ENCODE peak calls at places on chromosomes 1 and 21, in ten cellular contexts. C is endothelial cell of umbilical vein; W is transverse colon; J is GM23338; T is CD8-positive, alpha-beta T cell; F is left ventricle myocardium inferior; Y is PC-3; V is GM23248; M is psoas muscle; R is left lung. Z is an unnamed sample. For H3K36me3, the result is how much of the 10 kb centered on the place peaks cover.

GRCh38 chr1:14113841-14114567 is 414.0 kb downstream of the PRDM2 start:
- DNase-seq in C (no peak), W (peak), J (peak), T (no peak), F (peak), Y (peak), V (peak), M (no peak), R (peak), Z (peak)

GRCh38 chr21:32624726-32625125 is 12.5 kb upstream of the CFAP298 start:
- DNase-seq in C (no peak), W (no peak), J (no peak), T (no peak), F (no peak), Y (peak), V (peak), M (no peak), R (no peak), Z (no peak)

GRCh38 chr1:21149430-21149861 is 27.3 kb downstream of the EIF4G3 start:
- DNase-seq in C (peak), W (peak), J (no peak), T (no peak), F (no peak), Y (peak), V (peak), M (no peak), R (no peak), Z (no peak)

GRCh38 chr21:15932681-15933200 is 203.0 kb downstream of the USP25 start:
- DNase-seq in C (no peak), W (no peak), J (no peak), T (no peak), F (no peak), Y (no peak), V (no peak), M (no peak), R (no peak), Z (no peak)

GRCh38 chr1:173038875-173039554 is 11.7 kb downstream of the TNFSF18 start:
- DNase-seq in C (no peak), W (no peak), J (no peak), T (no peak), F (no peak), Y (no peak), V (no peak), M (no peak), R (no peak), Z (no peak)

GRCh38 chr1:90817399-90817798 is 100.3 kb upstream of the BARHL2 start:
- DNase-seq in C (no peak), W (no peak), J (no peak), T (no peak), F (no peak), Y (no peak), V (no peak), M (no peak), R (no peak), Z (no peak)

GRCh38 chr1:3064296-3064850 is 4.6 kb upstream of the PRDM16 start:
- DNase-seq in C (no peak), W (no peak), J (no peak), T (no peak), F (no peak), Y (no peak), V (no peak), M (no peak), R (no peak), Z (no peak)

GRCh38 chr1:11925938-11926292 is 312 bp downstream of the KIAA2013 start:
- DNase-seq in C (no peak), W (no peak), J (no peak), T (no peak), F (no peak), Y (no peak), V (peak), M (no peak), R (no peak), Z (no peak)

GRCh38 chr1:51956528-51957509 is 33.7 kb downstream of the RAB3B start:
- DNase-seq in C (peak), W (no peak), J (peak), T (no peak), F (no peak), Y (no peak), V (peak), M (no peak), R (no peak), Z (peak)

GRCh38 chr21:41786521-41786987 is 19.7 kb upstream of the RIPK4 start:
- DNase-seq in C (no peak), W (no peak), J (no peak), T (no peak), F (no peak), Y (peak), V (peak), M (no peak), R (no peak), Z (peak)

GRCh38 chr1:172287207-172287606 is 133.3 kb upstream of the C1orf105 start:
- DNase-seq in C (peak), W (peak), J (no peak), T (no peak), F (peak), Y (peak), V (peak), M (peak), R (peak), Z (peak)

GRCh38 chr1:225921734-225922709 is 2.0 kb downstream of the PYCR2 start:
- DNase-seq in C (no peak), W (no peak), J (no peak), T (no peak), F (no peak), Y (peak), V (no peak), M (no peak), R (no peak), Z (peak)

GRCh38 chr1:66696771-66697170 is 55.5 kb upstream of the DYNLT5 start:
- DNase-seq in C (no peak), W (no peak), J (no peak), T (no peak), F (no peak), Y (no peak), V (no peak), M (no peak), R (no peak), Z (no peak)

GRCh38 chr1:44730741-44731512 is at the start of gene RNU5D-1:
- DNase-seq in C (peak), W (peak), J (peak), T (peak), F (peak), Y (peak), V (peak), M (peak), R (peak), Z (peak)

GRCh38 chr1:1826356-1827088 is 48.3 kb upstream of the NADK start:
- DNase-seq in C (no peak), W (no peak), J (no peak), T (no peak), F (no peak), Y (no peak), V (peak), M (no peak), R (no peak), Z (no peak)

GRCh38 chr1:77718181-77718580 is 35.7 kb upstream of the ZZZ3 start:
- DNase-seq in C (no peak), W (no peak), J (no peak), T (no peak), F (no peak), Y (no peak), V (no peak), M (no peak), R (no peak), Z (no peak)
- H3K36me3 ChIP-seq in C (under half), W (under half), J (under half), T (under half), F (half or more), Y (under half), V (half or more), M (half or more), R (half or more), Z (half or more)

GRCh38 chr1:183506561-183506960 is 34.3 kb downstream of the SMG7 start:
- DNase-seq in C (no peak), W (no peak), J (no peak), T (no peak), F (no peak), Y (no peak), V (peak), M (no peak), R (no peak), Z (no peak)

GRCh38 chr1:183514235-183514634 is 41.9 kb downstream of the SMG7 start:
- DNase-seq in C (peak), W (no peak), J (no peak), T (no peak), F (no peak), Y (peak), V (peak), M (no peak), R (no peak), Z (no peak)

GRCh38 chr1:183505338-183506089 is 33.2 kb downstream of the SMG7 start:
- DNase-seq in C (no peak), W (no peak), J (no peak), T (no peak), F (no peak), Y (no peak), V (no peak), M (no peak), R (no peak), Z (no peak)

GRCh38 chr1:183512450-183512849 is 40.2 kb downstream of the SMG7 start:
- DNase-seq in C (no peak), W (no peak), J (no peak), T (no peak), F (no peak), Y (no peak), V (no peak), M (no peak), R (no peak), Z (no peak)

DNA sequence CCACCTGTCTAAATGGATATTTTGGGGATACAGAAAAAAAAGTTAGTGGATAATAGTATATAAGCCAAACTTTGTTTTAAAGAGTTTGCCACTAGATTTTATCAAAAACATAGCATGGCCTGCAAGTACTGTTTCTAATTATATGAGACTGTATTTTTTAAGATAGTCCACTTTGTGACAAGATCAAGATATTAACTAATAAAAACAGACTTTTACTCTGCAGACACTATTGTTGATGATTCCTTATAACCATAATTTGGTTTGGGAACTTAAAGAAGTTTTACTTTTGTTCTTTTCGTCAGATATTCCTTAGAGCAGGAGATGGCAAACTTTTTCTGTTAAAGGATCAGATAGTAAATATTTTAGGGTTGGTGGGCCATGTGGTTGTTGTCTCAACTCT is 36.4 kb downstream of the SMG7 start:
- DNase-seq in C (no peak), W (no peak), J (no peak), T (no peak), F (no peak), Y (no peak), V (no peak), M (no peak), R (no peak), Z (no peak)
- H3K36me3 ChIP-seq in C (under half), W (under half), J (under half), T (under half), F (under half), Y (under half), V (under half), M (under half), R (under half), Z (under half)

GRCh38 chr1:109579496-109579895 is 31.1 kb downstream of the GNAI3 start:
- DNase-seq in C (no peak), W (no peak), J (no peak), T (no peak), F (no peak), Y (no peak), V (peak), M (no peak), R (no peak), Z (peak)
- H3K36me3 ChIP-seq in C (under half), W (under half), J (under half), T (under half), F (half or more), Y (under half), V (under half), M (half or more), R (half or more), Z (half or more)

GRCh38 chr1:64112281-64112680 is 91.1 kb upstream of the UBE2U start:
- DNase-seq in C (no peak), W (no peak), J (no peak), T (no peak), F (no peak), Y (peak), V (peak), M (no peak), R (no peak), Z (peak)

GRCh38 chr1:64114012-64114525 is 89.4 kb upstream of the UBE2U start:
- DNase-seq in C (no peak), W (no peak), J (no peak), T (no peak), F (no peak), Y (no peak), V (no peak), M (no peak), R (no peak), Z (no peak)

GRCh38 chr1:64107587-64107986 is 95.8 kb upstream of the UBE2U start:
- DNase-seq in C (no peak), W (no peak), J (no peak), T (no peak), F (no peak), Y (no peak), V (no peak), M (no peak), R (no peak), Z (no peak)

GRCh38 chr1:64111787-64112186 is 91.6 kb upstream of the UBE2U start:
- DNase-seq in C (no peak), W (no peak), J (no peak), T (no peak), F (no peak), Y (no peak), V (peak), M (no peak), R (no peak), Z (no peak)

DNA sequence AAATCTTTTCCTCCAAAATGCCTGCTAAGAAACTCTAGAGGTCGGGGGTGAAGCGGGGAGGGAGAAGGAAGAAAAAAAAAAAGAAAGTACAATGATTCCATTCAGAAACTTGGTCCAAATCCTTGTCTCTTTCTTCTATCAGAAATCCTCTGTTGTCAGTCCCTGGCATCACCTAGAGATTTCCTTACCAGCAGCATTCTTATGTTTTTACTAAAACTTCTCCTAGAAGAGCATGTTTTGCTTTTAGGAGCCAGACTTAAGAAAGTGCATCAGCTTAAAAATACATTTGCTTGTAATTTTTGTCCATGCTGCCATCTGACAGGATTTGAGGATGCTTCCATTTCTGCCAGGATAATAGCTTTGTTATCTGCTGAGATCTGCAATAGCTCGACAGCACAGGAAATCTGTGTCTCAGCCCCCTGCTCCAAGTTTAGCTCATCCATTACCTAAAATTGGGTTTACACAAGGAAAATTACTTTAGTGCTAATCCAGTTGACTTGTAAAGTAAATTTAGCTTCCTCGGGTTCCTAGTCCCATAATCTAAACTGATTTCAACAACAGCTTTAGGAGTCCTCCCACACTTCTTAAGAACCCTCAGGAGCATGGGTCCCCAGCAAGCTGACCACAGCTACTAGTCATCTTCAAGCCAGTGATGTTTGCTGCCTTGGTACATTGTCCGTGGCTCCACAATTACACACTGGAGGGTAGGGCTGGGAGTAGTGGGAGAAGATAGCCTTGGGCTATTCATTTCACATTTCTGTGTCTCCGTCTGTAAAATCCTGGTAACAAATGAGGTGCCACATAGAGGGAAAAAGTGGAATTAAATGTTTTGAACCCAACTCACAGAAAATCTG is 92.3 kb upstream of the UBE2U start:
- DNase-seq in C (no peak), W (no peak), J (no peak), T (no peak), F (no peak), Y (no peak), V (peak), M (no peak), R (no peak), Z (no peak)
- H3K36me3 ChIP-seq in C (under half), W (under half), J (under half), T (under half), F (under half), Y (under half), V (under half), M (under half), R (under half), Z (under half)

DNA sequence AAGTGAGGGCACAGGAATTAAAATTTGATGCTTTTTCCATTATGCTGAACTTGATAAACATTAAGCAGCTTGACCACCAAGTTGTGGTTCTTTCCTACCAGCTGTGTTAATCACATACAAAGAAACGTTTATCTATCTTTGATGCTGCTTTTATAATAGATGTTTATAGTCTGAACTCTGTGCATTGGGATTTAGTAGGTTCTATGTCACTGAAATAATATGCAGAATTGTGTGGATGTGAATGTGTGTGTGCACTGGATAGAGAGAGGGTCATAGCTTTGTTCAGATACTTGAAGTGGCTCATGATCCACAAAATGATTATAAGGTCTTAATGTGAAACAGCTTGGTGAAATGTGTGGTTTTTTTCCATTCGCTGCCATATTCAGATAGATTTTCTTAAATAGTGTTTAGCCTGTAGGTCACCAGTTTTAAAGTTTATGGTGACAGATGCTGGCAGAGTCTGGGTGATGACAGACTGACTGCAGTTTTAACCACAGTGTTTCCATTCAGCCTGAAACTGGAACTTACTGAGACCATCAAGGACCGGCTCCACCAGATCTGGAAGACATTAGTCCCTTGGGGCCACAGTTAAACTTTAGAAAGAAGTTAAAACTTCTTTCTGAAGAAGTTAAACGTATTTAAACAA is 10.2 kb downstream of the DDI2 start:
- DNase-seq in C (no peak), W (no peak), J (no peak), T (no peak), F (no peak), Y (no peak), V (peak), M (no peak), R (no peak), Z (no peak)
- H3K36me3 ChIP-seq in C (under half), W (under half), J (under half), T (under half), F (half or more), Y (under half), V (under half), M (under half), R (half or more), Z (half or more)

Z was measured in MG63.